ENCODE peak calls at places on chromosome 13, in ten cellular contexts. One of them, this sample, is unnamed.

GRCh38 chr13:73793361-73793760 is 340.8 kb downstream of the KLF12 start:
- DNase-seq in GM23248: no peak
- DNase-seq in ovary: no peak
- DNase-seq in heart right ventricle: no peak
- DNase-seq in IMR-90: no peak
- DNase-seq in small intestine: no peak
- DNase-seq in CD8-positive, alpha-beta memory T cell: no peak
- DNase-seq in SJSA1: no peak
- DNase-seq in effector memory CD4-positive, alpha-beta T cell: no peak
- DNase-seq in right atrium auricular region: no peak
- DNase-seq in this sample: no peak

GRCh38 chr13:28819748-28820098 is 416 bp upstream of the MTUS2 start:
- DNase-seq in heart right ventricle: peak; percentile 44
- DNase-seq in small intestine: peak; percentile 46
- DNase-seq in SJSA1: no peak
- DNase-seq in effector memory CD4-positive, alpha-beta T cell: peak; percentile 10
- DNase-seq in ovary: no peak
- DNase-seq in right atrium auricular region: no peak
- DNase-seq in GM23248: peak; percentile 64
- DNase-seq in IMR-90: peak; percentile 32
- DNase-seq in CD8-positive, alpha-beta memory T cell: no peak
- DNase-seq in this sample: peak; percentile 37

GRCh38 chr13:23644527-23644926 is 74.3 kb downstream of the TNFRSF19 start:
- DNase-seq in right atrium auricular region: no peak
- DNase-seq in effector memory CD4-positive, alpha-beta T cell: no peak
- DNase-seq in ovary: no peak
- DNase-seq in IMR-90: peak; percentile 86
- DNase-seq in GM23248: no peak
- DNase-seq in heart right ventricle: no peak
- DNase-seq in CD8-positive, alpha-beta memory T cell: no peak
- DNase-seq in SJSA1: no peak
- DNase-seq in small intestine: no peak
- DNase-seq in this sample: no peak

GRCh38 chr13:22926176-22927007 is 254.4 kb upstream of the SGCG start:
- DNase-seq in GM23248: peak; percentile 28
- DNase-seq in SJSA1: no peak
- DNase-seq in CD8-positive, alpha-beta memory T cell: no peak
- DNase-seq in effector memory CD4-positive, alpha-beta T cell: no peak
- DNase-seq in right atrium auricular region: no peak
- DNase-seq in IMR-90: no peak
- DNase-seq in small intestine: no peak
- DNase-seq in ovary: peak; percentile 82
- DNase-seq in heart right ventricle: peak; percentile 69
- DNase-seq in this sample: no peak

GRCh38 chr13:64993514-64994164 is 2236.5 kb downstream of the PCDH9 start:
- DNase-seq in ovary: no peak
- DNase-seq in effector memory CD4-positive, alpha-beta T cell: no peak
- DNase-seq in heart right ventricle: no peak
- DNase-seq in CD8-positive, alpha-beta memory T cell: no peak
- DNase-seq in GM23248: no peak
- DNase-seq in SJSA1: no peak
- DNase-seq in small intestine: no peak
- DNase-seq in IMR-90: no peak
- DNase-seq in right atrium auricular region: no peak
- DNase-seq in this sample: no peak

GRCh38 chr13:42398542-42398941 is 126.6 kb downstream of the AKAP11 start:
- DNase-seq in CD8-positive, alpha-beta memory T cell: no peak
- DNase-seq in effector memory CD4-positive, alpha-beta T cell: no peak
- DNase-seq in IMR-90: no peak
- DNase-seq in SJSA1: no peak
- DNase-seq in right atrium auricular region: no peak
- DNase-seq in ovary: no peak
- DNase-seq in heart right ventricle: no peak
- DNase-seq in GM23248: no peak
- DNase-seq in small intestine: no peak
- DNase-seq in this sample: no peak

GRCh38 chr13:40878321-40878720 is 88.9 kb downstream of the SLC25A15 start:
- DNase-seq in effector memory CD4-positive, alpha-beta T cell: no peak
- DNase-seq in CD8-positive, alpha-beta memory T cell: no peak
- DNase-seq in right atrium auricular region: no peak
- DNase-seq in ovary: no peak
- DNase-seq in small intestine: no peak
- DNase-seq in GM23248: no peak
- DNase-seq in heart right ventricle: no peak
- DNase-seq in SJSA1: no peak
- DNase-seq in IMR-90: peak; percentile 7
- DNase-seq in this sample: no peak

GRCh38 chr13:75514080-75515040 is 23.3 kb downstream of the COMMD6 start:
- DNase-seq in small intestine: no peak
- DNase-seq in ovary: no peak
- DNase-seq in right atrium auricular region: no peak
- DNase-seq in IMR-90: peak; percentile 56
- DNase-seq in CD8-positive, alpha-beta memory T cell: no peak
- DNase-seq in effector memory CD4-positive, alpha-beta T cell: no peak
- DNase-seq in SJSA1: no peak
- DNase-seq in GM23248: peak; percentile 53
- DNase-seq in heart right ventricle: no peak
- DNase-seq in this sample: no peak

GRCh38 chr13:46086421-46086922 is 18.4 kb downstream of the CPB2 start:
- DNase-seq in IMR-90: no peak
- DNase-seq in right atrium auricular region: no peak
- DNase-seq in GM23248: no peak
- DNase-seq in small intestine: no peak
- DNase-seq in CD8-positive, alpha-beta memory T cell: no peak
- DNase-seq in heart right ventricle: no peak
- DNase-seq in effector memory CD4-positive, alpha-beta T cell: no peak
- DNase-seq in SJSA1: no peak
- DNase-seq in ovary: no peak
- DNase-seq in this sample: no peak

GRCh38 chr13:91375119-91375729 is 23.2 kb upstream of the GPC5 start:
- DNase-seq in right atrium auricular region: no peak
- DNase-seq in ovary: no peak
- DNase-seq in GM23248: peak; percentile 39
- DNase-seq in IMR-90: peak; percentile 8
- DNase-seq in small intestine: no peak
- DNase-seq in SJSA1: no peak
- DNase-seq in CD8-positive, alpha-beta memory T cell: no peak
- DNase-seq in heart right ventricle: no peak
- DNase-seq in effector memory CD4-positive, alpha-beta T cell: no peak
- DNase-seq in this sample: no peak

GRCh38 chr13:95601906-95602305 is 42.6 kb downstream of the DZIP1 start:
- DNase-seq in CD8-positive, alpha-beta memory T cell: no peak
- DNase-seq in small intestine: no peak
- DNase-seq in effector memory CD4-positive, alpha-beta T cell: no peak
- DNase-seq in heart right ventricle: no peak
- DNase-seq in SJSA1: no peak
- DNase-seq in GM23248: no peak
- DNase-seq in right atrium auricular region: no peak
- DNase-seq in IMR-90: no peak
- DNase-seq in ovary: no peak
- DNase-seq in this sample: no peak

GRCh38 chr13:95607363-95607762 is 37.1 kb downstream of the DZIP1 start:
- DNase-seq in right atrium auricular region: no peak
- DNase-seq in SJSA1: no peak
- DNase-seq in ovary: no peak
- DNase-seq in heart right ventricle: no peak
- DNase-seq in GM23248: peak; percentile 61
- DNase-seq in IMR-90: peak; percentile 64
- DNase-seq in small intestine: no peak
- DNase-seq in effector memory CD4-positive, alpha-beta T cell: no peak
- DNase-seq in CD8-positive, alpha-beta memory T cell: no peak
- DNase-seq in this sample: no peak

GRCh38 chr13:95605426-95606125 is 38.9 kb downstream of the DZIP1 start:
- DNase-seq in IMR-90: no peak
- DNase-seq in GM23248: no peak
- DNase-seq in ovary: no peak
- DNase-seq in small intestine: peak; percentile 59
- DNase-seq in CD8-positive, alpha-beta memory T cell: no peak
- DNase-seq in heart right ventricle: no peak
- DNase-seq in effector memory CD4-positive, alpha-beta T cell: no peak
- DNase-seq in SJSA1: no peak
- DNase-seq in right atrium auricular region: no peak
- DNase-seq in this sample: no peak

GRCh38 chr13:95603887-95604533 is 40.5 kb downstream of the DZIP1 start:
- DNase-seq in CD8-positive, alpha-beta memory T cell: no peak
- DNase-seq in GM23248: peak; percentile 10
- DNase-seq in SJSA1: no peak
- DNase-seq in IMR-90: no peak
- DNase-seq in ovary: no peak
- DNase-seq in small intestine: peak; percentile 73
- DNase-seq in right atrium auricular region: no peak
- DNase-seq in heart right ventricle: no peak
- DNase-seq in effector memory CD4-positive, alpha-beta T cell: no peak
- DNase-seq in this sample: no peak

GRCh38 chr13:95604534-95604915 is 40.0 kb downstream of the DZIP1 start:
- DNase-seq in small intestine: no peak
- DNase-seq in ovary: no peak
- DNase-seq in CD8-positive, alpha-beta memory T cell: no peak
- DNase-seq in SJSA1: no peak
- DNase-seq in IMR-90: peak; percentile 18
- DNase-seq in heart right ventricle: no peak
- DNase-seq in right atrium auricular region: no peak
- DNase-seq in effector memory CD4-positive, alpha-beta T cell: no peak
- DNase-seq in GM23248: no peak
- DNase-seq in this sample: no peak
- H3K4me1 ChIP-seq in small intestine: peaks cover 3% of the 10 kb centered on the region
- H3K4me1 ChIP-seq in ovary: no peaks in the 10 kb centered on the region
- H3K4me1 ChIP-seq in CD8-positive, alpha-beta memory T cell: no peaks in the 10 kb centered on the region
- H3K4me1 ChIP-seq in SJSA1: no peaks in the 10 kb centered on the region
- H3K4me1 ChIP-seq in IMR-90: peaks cover 2% of the 10 kb centered on the region
- H3K4me1 ChIP-seq in heart right ventricle: no peaks in the 10 kb centered on the region
- H3K4me1 ChIP-seq in right atrium auricular region: no peaks in the 10 kb centered on the region
- H3K4me1 ChIP-seq in effector memory CD4-positive, alpha-beta T cell: no peaks in the 10 kb centered on the region
- H3K4me1 ChIP-seq in GM23248: peaks cover 3% of the 10 kb centered on the region
- H3K4me1 ChIP-seq in this sample: no peaks in the 10 kb centered on the region

GRCh38 chr13:97257800-97258799 is 36.0 kb downstream of the MBNL2 start:
- DNase-seq in ovary: peak; percentile 75
- DNase-seq in small intestine: peak; percentile 41
- DNase-seq in IMR-90: peak; percentile 90
- DNase-seq in heart right ventricle: peak; percentile 73
- DNase-seq in CD8-positive, alpha-beta memory T cell: no peak
- DNase-seq in right atrium auricular region: peak; percentile 94
- DNase-seq in effector memory CD4-positive, alpha-beta T cell: peak; percentile 17
- DNase-seq in SJSA1: peak; percentile 88
- DNase-seq in GM23248: peak; percentile 91
- DNase-seq in this sample: no peak
- H3K4me3 ChIP-seq in ovary: no peak overlapping the region
- H3K4me3 ChIP-seq in small intestine: no peak overlapping the region
- H3K4me3 ChIP-seq in IMR-90: no peak overlapping the region
- H3K4me3 ChIP-seq in heart right ventricle: no peak overlapping the region
- H3K4me3 ChIP-seq in CD8-positive, alpha-beta memory T cell: no peak overlapping the region
- H3K4me3 ChIP-seq in right atrium auricular region: no peak overlapping the region
- H3K4me3 ChIP-seq in effector memory CD4-positive, alpha-beta T cell: no peak overlapping the region
- H3K4me3 ChIP-seq in SJSA1: no peak overlapping the region
- H3K4me3 ChIP-seq in GM23248: peak overlapping the region; percentile 44
- H3K4me3 ChIP-seq in this sample: no peak overlapping the region

GRCh38 chr13:110448677-110449076 is 112.8 kb downstream of the RAB20 start:
- DNase-seq in right atrium auricular region: no peak
- DNase-seq in heart right ventricle: no peak
- DNase-seq in ovary: peak; percentile 8
- DNase-seq in CD8-positive, alpha-beta memory T cell: no peak
- DNase-seq in small intestine: no peak
- DNase-seq in effector memory CD4-positive, alpha-beta T cell: no peak
- DNase-seq in IMR-90: no peak
- DNase-seq in GM23248: no peak
- DNase-seq in SJSA1: no peak
- DNase-seq in this sample: no peak
- H3K36me3 ChIP-seq in right atrium auricular region: peaks cover 86% of the 10 kb centered on the region
- H3K36me3 ChIP-seq in heart right ventricle: peaks cover 98% of the 10 kb centered on the region
- H3K36me3 ChIP-seq in ovary: no peaks in the 10 kb centered on the region
- H3K36me3 ChIP-seq in CD8-positive, alpha-beta memory T cell: no peaks in the 10 kb centered on the region
- H3K36me3 ChIP-seq in small intestine: no peaks in the 10 kb centered on the region
- H3K36me3 ChIP-seq in effector memory CD4-positive, alpha-beta T cell: no peaks in the 10 kb centered on the region
- H3K36me3 ChIP-seq in IMR-90: peaks cover 65% of the 10 kb centered on the region
- H3K36me3 ChIP-seq in GM23248: no peaks in the 10 kb centered on the region
- H3K36me3 ChIP-seq in SJSA1: peaks cover 72% of the 10 kb centered on the region
- H3K36me3 ChIP-seq in this sample: no peaks in the 10 kb centered on the region

DNA sequence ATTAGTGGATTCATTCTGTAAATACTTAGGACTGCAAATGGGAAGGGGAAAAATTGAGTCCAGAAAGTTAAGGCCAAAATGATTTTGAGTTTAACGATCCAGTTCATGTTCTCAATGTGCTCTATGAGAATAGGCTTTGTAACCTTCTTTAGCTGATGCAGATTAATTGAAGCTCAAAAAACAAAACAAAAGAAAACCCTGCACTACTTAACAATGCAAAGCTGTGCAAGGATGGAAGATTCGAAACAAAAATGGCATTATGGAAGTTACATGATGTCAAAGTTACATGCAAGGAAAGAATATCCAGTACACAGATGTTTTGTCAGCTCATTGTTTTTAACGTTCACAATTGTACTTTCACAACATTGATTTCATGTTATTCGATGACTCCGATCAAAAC is 79.2 kb upstream of the RAP2A start:
- DNase-seq in GM23248: no peak
- DNase-seq in small intestine: no peak
- DNase-seq in ovary: no peak
- DNase-seq in CD8-positive, alpha-beta memory T cell: no peak
- DNase-seq in IMR-90: no peak
- DNase-seq in effector memory CD4-positive, alpha-beta T cell: no peak
- DNase-seq in heart right ventricle: no peak
- DNase-seq in right atrium auricular region: no peak
- DNase-seq in SJSA1: no peak
- DNase-seq in this sample: no peak
- H3K4me1 ChIP-seq in GM23248: peaks cover 6% of the 10 kb centered on the region
- H3K4me1 ChIP-seq in small intestine: no peaks in the 10 kb centered on the region
- H3K4me1 ChIP-seq in ovary: peaks cover 2% of the 10 kb centered on the region
- H3K4me1 ChIP-seq in CD8-positive, alpha-beta memory T cell: no peaks in the 10 kb centered on the region
- H3K4me1 ChIP-seq in IMR-90: peaks cover 4% of the 10 kb centered on the region
- H3K4me1 ChIP-seq in effector memory CD4-positive, alpha-beta T cell: no peaks in the 10 kb centered on the region
- H3K4me1 ChIP-seq in heart right ventricle: peaks cover 44% of the 10 kb centered on the region
- H3K4me1 ChIP-seq in right atrium auricular region: peaks cover 7% of the 10 kb centered on the region
- H3K4me1 ChIP-seq in SJSA1: peaks cover 18% of the 10 kb centered on the region
- H3K4me1 ChIP-seq in this sample: no peaks in the 10 kb centered on the region